ENCODE peak calls at places on chromosomes 6 and 20, in seven cellular contexts. K is cardiac fibroblast, R is fibroblast of pulmonary artery, H is MCF 10A, V is breast epithelium, A is lung, D is fibroblast of the aortic adventitia. B is an unnamed sample.

GRCh38 chr20:3721912-3722311 is 9.5 kb upstream of the SIGLEC1 start:
- DNase-seq in K (no peak), R (no peak), H (no peak), V (no peak), A (no peak), D (no peak), B (no peak)

GRCh38 chr6:37994238-37994637 is 174.7 kb downstream of the ZFAND3 start:
- DNase-seq in K (peak), R (peak), H (no peak), V (no peak), A (no peak), D (peak), B (no peak)

GRCh38 chr20:37363221-37364012 is 17.5 kb downstream of the SRC start:
- DNase-seq in K (no peak), R (no peak), H (no peak), V (no peak), A (no peak), D (no peak), B (no peak)

GRCh38 chr6:46756469-46757205 is 9.9 kb downstream of the ANKRD66 start:
- DNase-seq in K (peak), R (peak), H (peak), V (no peak), A (no peak), D (peak), B (no peak)

GRCh38 chr6:132511159-132511835 is 1.6 kb downstream of the STX7 start:
- DNase-seq in K (peak), R (no peak), H (no peak), V (no peak), A (no peak), D (no peak), B (no peak)

GRCh38 chr20:21147593-21147992 is 21.7 kb downstream of the KIZ start:
- DNase-seq in K (peak), R (peak), H (peak), V (no peak), A (no peak), D (no peak), B (no peak)

GRCh38 chr6:134123666-134124208 is 71.3 kb upstream of the SLC2A12 start:
- DNase-seq in K (peak), R (peak), H (peak), V (no peak), A (no peak), D (peak), B (no peak)

GRCh38 chr20:50879649-50880550 is 51.3 kb downstream of the ADNP start:
- DNase-seq in K (no peak), R (no peak), H (no peak), V (no peak), A (no peak), D (no peak), B (no peak)

GRCh38 chr20:58461899-58462298 is 53.3 kb downstream of the APCDD1L start:
- DNase-seq in K (no peak), R (no peak), H (peak), V (no peak), A (no peak), D (no peak), B (no peak)

GRCh38 chr20:62276448-62276847 is 26.3 kb upstream of the ADRM1 start:
- DNase-seq in K (no peak), R (no peak), H (no peak), V (no peak), A (no peak), D (no peak), B (no peak)

GRCh38 chr6:15242503-15242902 is 3.4 kb upstream of the JARID2 start:
- DNase-seq in K (no peak), R (no peak), H (no peak), V (no peak), A (no peak), D (peak), B (no peak)

GRCh38 chr6:75467906-75468460 is 25.6 kb downstream of the FILIP1 start:
- DNase-seq in K (no peak), R (no peak), H (no peak), V (peak), A (no peak), D (no peak), B (no peak)

GRCh38 chr6:23181301-23182110 is 612.1 kb downstream of the HDGFL1 start:
- DNase-seq in K (no peak), R (no peak), H (no peak), V (no peak), A (no peak), D (no peak), B (no peak)

GRCh38 chr6:33610779-33611421 is 10.2 kb upstream of the ITPR3 start:
- DNase-seq in K (peak), R (peak), H (peak), V (no peak), A (no peak), D (no peak), B (no peak)

GRCh38 chr6:28383235-28384142 is 16.1 kb downstream of the ZSCAN12 start:
- DNase-seq in K (peak), R (peak), H (peak), V (peak), A (peak), D (peak), B (no peak)

GRCh38 chr6:75932067-75932466 is 140.4 kb downstream of the IMPG1 start:
- DNase-seq in K (peak), R (peak), H (peak), V (no peak), A (no peak), D (no peak), B (no peak)

GRCh38 chr6:43927525-43928210 is 157.7 kb downstream of the VEGFA start:
- DNase-seq in K (no peak), R (no peak), H (peak), V (no peak), A (no peak), D (no peak), B (no peak)

GRCh38 chr20:11676618-11677289 is 240.9 kb upstream of the BTBD3 start:
- DNase-seq in K (peak), R (peak), H (peak), V (no peak), A (peak), D (peak), B (no peak)

GRCh38 chr6:159104163-159104885 is 59.5 kb upstream of the TAGAP start:
- DNase-seq in K (peak), R (peak), H (peak), V (peak), A (peak), D (peak), B (peak)
- TF ChIP-seq CTCF in K (peak), R (peak), H (peak), V (no peak), A (peak), D (peak), B (peak)

DNA sequence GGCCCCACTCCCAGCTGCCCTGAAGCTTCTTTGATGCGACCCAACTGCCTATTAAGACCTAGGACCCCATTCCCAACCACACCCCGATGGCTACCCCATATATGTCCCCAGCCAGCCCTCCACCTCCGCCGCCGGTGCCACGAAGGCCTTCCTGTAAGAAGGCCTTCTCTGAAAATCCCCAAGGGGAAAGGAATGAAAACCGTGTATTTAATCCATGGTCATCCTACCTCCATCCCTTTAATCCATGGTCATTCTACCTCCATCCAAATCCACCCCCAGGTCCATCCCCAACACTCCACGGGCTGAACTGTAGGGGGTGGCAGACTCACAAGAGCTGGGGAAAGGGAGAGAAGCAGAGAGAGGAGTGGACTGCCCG is 545 bp upstream of the VSX1 start:
- DNase-seq in K (no peak), R (no peak), H (no peak), V (peak), A (no peak), D (no peak), B (peak)
- TF ChIP-seq CTCF in K (peak), R (no peak), H (no peak), V (no peak), A (no peak), D (no peak), B (no peak)

GRCh38 chr20:45467861-45468260 is 1.7 kb upstream of the WFDC2 start:
- DNase-seq in K (no peak), R (no peak), H (no peak), V (no peak), A (no peak), D (no peak), B (no peak)

GRCh38 chr20:45470262-45470931 is 844 bp downstream of the WFDC2 start:
- DNase-seq in K (peak), R (peak), H (no peak), V (peak), A (peak), D (peak), B (no peak)

GRCh38 chr20:45467172-45467571 is 2.4 kb upstream of the WFDC2 start:
- DNase-seq in K (no peak), R (no peak), H (no peak), V (no peak), A (no peak), D (no peak), B (no peak)

GRCh38 chr20:45469336-45470261 is at the start of gene WFDC2:
- DNase-seq in K (no peak), R (no peak), H (no peak), V (peak), A (peak), D (no peak), B (no peak)

DNA sequence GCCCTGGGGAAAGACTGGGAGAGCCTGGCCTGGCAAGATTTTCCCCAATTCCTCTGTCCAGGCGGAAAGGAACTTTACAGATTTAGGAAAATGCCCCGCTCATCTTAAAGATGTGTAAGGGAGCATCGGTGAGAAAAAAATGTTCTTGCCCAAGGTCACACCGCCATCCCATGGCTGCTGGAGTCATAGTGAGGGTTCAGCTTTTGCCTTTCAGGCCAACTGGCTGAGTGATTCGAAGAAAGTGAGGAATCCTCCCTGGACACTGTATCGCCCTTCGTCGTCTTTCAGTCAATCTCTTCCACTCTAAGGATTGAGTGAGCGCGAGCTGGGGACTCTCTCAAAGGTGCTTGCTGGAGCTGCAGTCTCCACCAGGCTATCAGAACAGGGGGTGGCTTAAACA is 1.4 kb downstream of the WFDC2 start:
- DNase-seq in K (peak), R (peak), H (no peak), V (no peak), A (no peak), D (peak), B (no peak)
- TF ChIP-seq CTCF in K (no peak), R (peak), H (no peak), V (no peak), A (no peak), D (peak), B (peak)

DNA sequence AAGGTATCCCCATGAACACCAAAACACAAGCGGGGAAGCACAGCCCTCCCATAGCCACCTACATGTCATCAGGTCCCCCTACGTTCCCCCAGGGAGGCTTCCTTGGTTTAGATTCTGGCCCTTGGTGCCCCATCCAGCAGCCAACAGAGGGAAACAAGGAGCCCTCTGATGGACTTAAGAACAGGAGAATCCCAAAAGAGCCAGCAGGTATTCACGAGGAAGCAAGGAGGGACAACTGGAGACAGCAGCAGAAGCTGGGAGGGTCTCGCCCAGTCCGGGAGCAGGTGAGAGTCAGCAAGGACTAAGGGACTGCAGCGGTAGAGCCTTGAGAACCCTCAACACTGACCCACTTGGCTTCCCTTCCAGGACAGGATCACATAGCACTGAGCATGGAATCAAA is 58.4 kb upstream of the TOP1 start:
- DNase-seq in K (no peak), R (no peak), H (no peak), V (peak), A (no peak), D (no peak), B (peak)
- TF ChIP-seq CTCF in K (peak), R (peak), H (no peak), V (no peak), A (no peak), D (no peak), B (peak)

DNA sequence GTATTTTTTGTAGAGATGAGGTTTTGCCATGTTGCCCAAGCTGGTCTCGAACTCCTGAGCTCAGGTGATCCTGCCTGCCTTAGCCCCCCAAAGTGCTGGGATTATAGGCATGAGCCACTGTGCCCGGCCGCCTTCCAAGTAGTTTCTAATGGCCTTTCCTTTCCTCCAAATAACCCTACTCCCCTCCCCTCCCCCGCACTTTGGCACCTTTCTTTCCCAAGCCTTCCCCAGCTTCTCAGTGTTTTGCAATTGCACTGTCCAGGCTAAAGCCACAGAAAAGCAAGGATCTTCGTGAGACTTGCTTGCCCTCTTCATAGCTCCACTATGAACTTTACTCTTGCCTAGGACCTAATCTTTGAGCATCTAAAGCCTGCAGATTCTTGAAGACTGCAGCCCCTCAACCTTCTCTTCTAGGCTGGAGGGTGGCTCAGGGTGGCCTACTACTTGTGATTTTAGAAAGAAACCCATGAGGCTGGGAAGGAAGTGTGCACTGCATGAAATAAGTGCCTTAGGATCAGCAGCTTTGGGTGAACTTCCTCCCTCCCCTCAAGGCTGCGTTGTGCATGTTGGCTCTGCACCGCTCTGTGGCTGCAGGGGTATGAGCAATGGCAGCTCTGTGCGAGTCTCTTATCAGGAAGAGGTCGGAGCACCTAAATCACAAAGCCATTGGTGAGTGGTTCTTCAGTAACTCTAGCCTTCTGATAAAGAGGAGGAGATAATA is 152.4 kb upstream of the SNX9 start:
- DNase-seq in K (peak), R (no peak), H (no peak), V (no peak), A (no peak), D (peak), B (no peak)
- TF ChIP-seq CTCF in K (no peak), R (no peak), H (no peak), V (no peak), A (no peak), D (no peak), B (no peak)

DNA sequence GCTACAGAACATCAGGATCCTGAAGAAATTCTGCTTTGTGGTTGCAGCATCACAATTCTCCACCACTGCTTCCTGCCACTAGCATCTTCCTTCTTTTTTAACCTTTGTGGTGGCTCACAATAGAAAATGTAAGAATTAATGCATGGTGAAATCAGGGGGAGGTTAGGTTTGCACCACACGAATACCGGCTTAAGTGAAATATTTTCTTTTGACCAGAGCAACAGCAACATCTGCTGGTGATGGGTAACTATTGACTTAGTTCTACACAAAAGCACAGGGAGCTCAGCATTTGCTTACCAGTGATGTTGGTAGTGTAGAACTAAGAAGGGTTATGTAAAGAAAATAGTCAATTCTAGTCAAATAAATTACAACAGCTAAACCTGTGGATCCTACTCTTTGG is 280.5 kb downstream of the SYNE1 start:
- DNase-seq in K (peak), R (peak), H (peak), V (no peak), A (no peak), D (peak), B (no peak)
- TF ChIP-seq CTCF in K (peak), R (peak), H (peak), V (no peak), A (no peak), D (peak), B (peak)

B was measured in osteocyte.